ENCODE peak calls at places on chromosomes 6 and 20, in four cellular contexts. Q, O, M and T are unnamed samples.

GRCh38 chr20:38134427-38135281 is 30.4 kb downstream of the TGM2 start:
- DNase-seq in Q (no peak), O (no peak), M (no peak), T (no peak)

GRCh38 chr6:34246563-34247391 is 2.0 kb downstream of the SMIM29 start:
- DNase-seq in Q (no peak), O (no peak), M (no peak), T (peak)

GRCh38 chr6:7673063-7673536 is 52.8 kb upstream of the BMP6 start:
- DNase-seq in Q (peak), O (peak), M (no peak), T (no peak)

GRCh38 chr6:129717287-129717686 is 7.3 kb upstream of the ARHGAP18 start:
- DNase-seq in Q (no peak), O (peak), M (no peak), T (peak)

GRCh38 chr6:135087403-135087802 is 32.8 kb upstream of the HBS1L start:
- DNase-seq in Q (no peak), O (no peak), M (no peak), T (no peak)

GRCh38 chr20:25248501-25249172 is 752 bp downstream of the PYGB start:
- DNase-seq in Q (peak), O (peak), M (peak), T (no peak)

GRCh38 chr6:136037885-136038460 is 186.5 kb downstream of the PDE7B start:
- DNase-seq in Q (peak), O (peak), M (no peak), T (no peak)

GRCh38 chr6:107689881-107690545 is 134.1 kb downstream of the SCML4 start:
- DNase-seq in Q (peak), O (no peak), M (no peak), T (peak)

GRCh38 chr6:75747371-75747984 is 1.6 kb upstream of the MYO6 start:
- DNase-seq in Q (no peak), O (no peak), M (no peak), T (no peak)

GRCh38 chr20:8284902-8285301 is 152.8 kb downstream of the PLCB1 start:
- DNase-seq in Q (no peak), O (no peak), M (no peak), T (no peak)

GRCh38 chr6:35178932-35179832 is 34.6 kb upstream of the SCUBE3 start:
- DNase-seq in Q (no peak), O (no peak), M (no peak), T (no peak)

GRCh38 chr20:1328680-1329330 is at the start of gene SDCBP2:
- DNase-seq in Q (no peak), O (peak), M (no peak), T (peak)